ENCODE peak calls at places on chromosomes 6 and 20, in nine cellular contexts. A is left lung, B is upper lobe of left lung, D is psoas muscle, S is WTC11, P is IMR-90, U is dorsolateral prefrontal cortex, N is cardiac fibroblast, I is AG04450. Y is an unnamed sample.
A peak's percentile ranks its signal among the peaks of the same experiment; 100 is the strongest.

GRCh38 chr20:20457392-20458126 is 89.7 kb downstream of the INSM1 start:
- DNase-seq in D (no peak), S (no peak), I (no peak), N (peak; percentile 14), B (no peak), A (no peak), U (no peak), P (peak; percentile 68), Y (peak; percentile 19)

GRCh38 chr20:50645253-50646068 is 45.9 kb downstream of the RIPOR3 start:
- DNase-seq in I (peak; percentile 100), S (peak; percentile 77), P (peak; percentile 100), U (no peak), B (peak; percentile 95), D (peak; percentile 83), A (peak; percentile 67), N (peak; percentile 99), Y (peak; percentile 91)

GRCh38 chr6:128990349-128990748 is 107.4 kb downstream of the LAMA2 start:
- DNase-seq in U (no peak), P (no peak), I (no peak), D (no peak), S (no peak), B (no peak), A (no peak), N (no peak), Y (no peak)

GRCh38 chr20:58471161-58471834 is 43.9 kb downstream of the APCDD1L start:
- DNase-seq in A (no peak), N (peak; percentile 69), S (no peak), D (no peak), I (no peak), B (no peak), P (peak; percentile 15), U (peak; percentile 73), Y (peak; percentile 84)

GRCh38 chr6:16544521-16544920 is 216.7 kb downstream of the ATXN1 start:
- DNase-seq in S (no peak), N (no peak), I (no peak), D (no peak), B (no peak), A (no peak), P (no peak), U (no peak), Y (no peak)

GRCh38 chr20:49562341-49563014 is 5.5 kb downstream of the PTGIS start:
- DNase-seq in A (peak; percentile 65), N (peak; percentile 90), B (peak; percentile 40), D (peak; percentile 87), I (peak; percentile 32), P (peak; percentile 84), U (no peak), S (peak; percentile 55), Y (peak; percentile 97)

GRCh38 chr20:24778585-24779031 is 170.5 kb upstream of the CST7 start:
- DNase-seq in N (no peak), S (no peak), B (peak; percentile 18), A (peak; percentile 23), U (peak; percentile 89), I (no peak), P (no peak), D (no peak), Y (no peak)

GRCh38 chr20:50844430-50845100 is 49.7 kb downstream of the BCAS4 start:
- DNase-seq in D (no peak), I (peak; percentile 49), S (no peak), N (peak; percentile 85), U (no peak), A (no peak), B (no peak), P (peak; percentile 87), Y (peak; percentile 80)

GRCh38 chr6:11710968-11711643 is 67.5 kb downstream of the ADTRP start:
- DNase-seq in P (no peak), D (no peak), A (no peak), N (no peak), B (no peak), U (no peak), I (no peak), S (no peak), Y (no peak)

GRCh38 chr6:107730106-107730505 is 94.0 kb downstream of the SCML4 start:
- DNase-seq in P (no peak), I (no peak), U (no peak), S (no peak), A (no peak), B (no peak), D (no peak), N (no peak), Y (no peak)
- TF ChIP-seq CTCF in P (no peak), I (no peak), U (no peak), S (no peak), A (no peak), B (no peak), D (peak; percentile 34), N (no peak), Y (no peak)

GRCh38 chr20:43988867-43989266 is 74.2 kb downstream of the TOX2 start:
- DNase-seq in P (peak; percentile 55), U (no peak), D (no peak), B (no peak), I (peak; percentile 10), N (no peak), S (no peak), A (no peak), Y (peak; percentile 27)
- TF ChIP-seq CTCF in P (peak; percentile 38), U (no peak), D (no peak), B (no peak), I (peak; percentile 32), N (no peak), S (no peak), A (no peak), Y (peak; percentile 6)

GRCh38 chr6:162198925-162199324 is 528.6 kb downstream of the PRKN start:
- DNase-seq in P (no peak), A (no peak), D (no peak), B (no peak), U (no peak), N (no peak), I (no peak), S (peak; percentile 19), Y (no peak)
- TF ChIP-seq CTCF in P (no peak), A (no peak), D (no peak), B (no peak), U (no peak), N (no peak), I (no peak), S (no peak), Y (no peak)

GRCh38 chr6:56671160-56671559 is 28.5 kb upstream of the DST start:
- DNase-seq in U (no peak), D (no peak), I (no peak), B (no peak), N (no peak), S (no peak), P (no peak), A (no peak), Y (no peak)
- TF ChIP-seq CTCF in U (no peak), D (no peak), I (no peak), B (no peak), N (no peak), S (no peak), P (no peak), A (no peak), Y (no peak)

DNA sequence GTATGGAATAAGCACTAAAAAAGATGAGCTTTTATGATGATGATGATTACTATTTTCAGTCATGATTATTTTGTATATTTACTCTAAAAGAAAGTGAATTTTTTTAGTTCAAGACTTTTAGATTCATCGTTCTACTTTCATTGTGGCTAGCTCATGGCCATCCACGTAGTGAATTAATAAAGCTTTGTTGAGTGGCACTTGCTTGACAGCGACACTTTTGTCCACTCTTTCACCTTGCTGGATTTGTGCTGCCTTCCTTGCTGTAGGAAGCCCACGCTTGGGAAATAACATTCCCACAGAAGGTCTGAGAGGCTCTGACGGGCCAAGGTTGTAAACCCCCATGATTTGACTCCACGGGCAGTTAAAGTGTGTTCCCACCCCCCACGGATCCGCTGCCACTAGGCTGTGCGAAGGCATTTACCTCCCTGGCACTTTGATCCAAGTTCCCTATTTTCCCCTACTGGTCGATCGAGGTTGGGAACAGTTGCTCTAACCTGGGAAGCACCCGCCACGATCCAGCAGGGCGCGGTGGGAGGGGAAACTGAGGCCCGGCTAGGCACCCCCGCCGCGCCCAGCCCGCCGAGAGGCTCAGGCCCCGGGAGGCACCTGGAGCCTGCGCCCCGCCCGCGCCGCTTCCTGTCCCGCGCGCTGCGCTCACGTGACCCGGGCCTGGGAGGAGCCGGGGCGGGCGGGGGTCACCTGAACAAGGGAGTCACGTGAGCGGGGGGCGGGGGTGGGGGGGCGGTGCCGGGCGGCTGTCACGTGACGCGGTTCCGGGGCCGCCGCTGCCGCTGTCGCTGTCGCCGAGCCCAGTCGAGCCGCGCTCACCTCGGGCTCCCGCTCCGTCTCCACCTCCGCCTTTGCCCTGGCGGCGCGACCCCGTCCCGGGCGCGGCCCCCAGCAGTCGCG is at the start of gene IGF2R:
- DNase-seq in I (no peak), A (peak; percentile 93), N (peak; percentile 92), S (peak; percentile 91), B (peak; percentile 97), D (peak; percentile 96), U (peak; percentile 92), P (peak; percentile 80), Y (peak; percentile 74)
- TF ChIP-seq CTCF in I (peak; percentile 15), A (no peak), N (peak; percentile 14), S (no peak), B (no peak), D (no peak), U (no peak), P (peak; percentile 13), Y (peak; percentile 36)

DNA sequence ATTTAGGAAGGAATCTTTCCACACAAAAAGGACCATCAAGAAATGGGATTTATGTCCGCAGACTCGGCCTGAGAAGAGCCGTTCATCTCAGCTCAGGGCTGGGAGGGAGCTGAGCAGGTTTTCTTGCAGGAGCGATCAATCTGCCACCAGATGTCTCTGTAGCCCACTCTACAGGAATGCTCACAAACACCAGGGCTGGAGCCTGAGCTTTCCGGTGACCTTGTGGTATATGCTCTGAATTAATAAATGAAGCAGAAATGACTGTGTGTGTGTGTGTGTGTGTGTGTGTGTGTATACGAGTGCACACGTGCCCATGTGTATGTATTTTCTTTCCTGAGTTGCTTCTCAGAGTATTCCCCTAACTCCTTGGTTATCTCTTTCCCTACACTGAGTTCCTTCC is 12.0 kb downstream of the CD83 start:
- DNase-seq in D (no peak), U (peak; percentile 80), N (peak; percentile 83), A (no peak), I (peak; percentile 49), S (peak; percentile 55), P (peak; percentile 80), B (peak; percentile 53), Y (peak; percentile 80)
- TF ChIP-seq CTCF in D (peak; percentile 53), U (no peak), N (peak; percentile 75), A (peak; percentile 30), I (peak; percentile 66), S (no peak), P (peak; percentile 55), B (no peak), Y (peak; percentile 75)